ENCODE peak calls at places on chromosomes 2 and 18, in eight cellular contexts. O is hypothalamus; Y is NCI-H774; Z is T1000; U is stimulated activated CD4-positive, alpha-beta T cell treated with anti-CD3 and anti-CD28 coated beads, Interleukin-15, amount 100 ng/mL, for 24 hours; K is HEK293T; R is GM23248; A is cardiac fibroblast. D is an unnamed sample.

GRCh38 chr2:202339052-202339870 is 36.9 kb upstream of the BMPR2 start:
- DNase-seq in O (no peak), Y (peak; percentile 26), Z (no peak), U (no peak), K (no peak), R (peak; percentile 57), A (peak; percentile 61), D (peak; percentile 7)

GRCh38 chr2:238290079-238290478 is 1.7 kb upstream of the PER2 start:
- DNase-seq in O (peak; percentile 21), Y (peak; percentile 85), Z (no peak), U (peak; percentile 35), K (no peak), R (no peak), A (peak; percentile 71), D (no peak)

GRCh38 chr2:241035142-241035817 is 36.9 kb downstream of the SNED1 start:
- DNase-seq in O (no peak), Y (no peak), Z (no peak), U (no peak), K (no peak), R (no peak), A (no peak), D (no peak)

GRCh38 chr2:3173031-3173430 is 204.6 kb downstream of the EIPR1 start:
- DNase-seq in O (no peak), Y (no peak), Z (no peak), U (no peak), K (no peak), R (no peak), A (no peak), D (no peak)

GRCh38 chr2:150787353-150788098 is 300.1 kb upstream of the RND3 start:
- DNase-seq in O (no peak), Y (no peak), Z (no peak), U (no peak), K (no peak), R (no peak), A (no peak), D (no peak)

GRCh38 chr2:88865801-88866353 is 174.4 kb downstream of the RPIA start:
- DNase-seq in O (no peak), Y (no peak), Z (no peak), U (no peak), K (no peak), R (no peak), A (peak; percentile 13), D (no peak)

GRCh38 chr2:225891013-225891412 is 491.5 kb downstream of the NYAP2 start:
- DNase-seq in O (no peak), Y (no peak), Z (no peak), U (no peak), K (no peak), R (no peak), A (no peak), D (no peak)

GRCh38 chr2:26885651-26886329 is 37.9 kb downstream of the DPYSL5 start:
- DNase-seq in O (no peak), Y (no peak), Z (no peak), U (no peak), K (no peak), R (no peak), A (no peak), D (no peak)

GRCh38 chr2:223954401-223954800 is 2.9 kb upstream of the MRPL44 start:
- DNase-seq in O (no peak), Y (no peak), Z (peak; percentile 29), U (no peak), K (no peak), R (peak; percentile 86), A (peak; percentile 87), D (peak; percentile 76)

GRCh38 chr18:8778386-8778785 is 73.0 kb downstream of the MTCL1 start:
- DNase-seq in O (no peak), Y (no peak), Z (no peak), U (no peak), K (no peak), R (no peak), A (no peak), D (no peak)

GRCh38 chr2:40403233-40403841 is 48.6 kb downstream of the SLC8A1 start:
- DNase-seq in O (no peak), Y (no peak), Z (no peak), U (no peak), K (no peak), R (peak; percentile 95), A (peak; percentile 86), D (peak; percentile 89)

GRCh38 chr2:100948965-100949364 is 53.1 kb upstream of the RPL31 start:
- DNase-seq in O (no peak), Y (no peak), Z (no peak), U (no peak), K (no peak), R (no peak), A (no peak), D (no peak)

GRCh38 chr18:79476918-79477685 is 81.4 kb downstream of the NFATC1 start:
- DNase-seq in O (no peak), Y (no peak), Z (no peak), U (no peak), K (no peak), R (no peak), A (no peak), D (no peak)

GRCh38 chr2:367246-367645 is 79.4 kb upstream of the ALKAL2 start:
- DNase-seq in O (no peak), Y (no peak), Z (no peak), U (no peak), K (no peak), R (peak; percentile 3), A (no peak), D (no peak)

GRCh38 chr2:9497017-9497416 is 22.7 kb downstream of the IAH1 start:
- DNase-seq in O (no peak), Y (no peak), Z (no peak), U (peak; percentile 21), K (no peak), R (no peak), A (no peak), D (no peak)

GRCh38 chr18:59549797-59550516 is 147.3 kb downstream of the CCBE1 start:
- DNase-seq in O (no peak), Y (no peak), Z (no peak), U (no peak), K (no peak), R (no peak), A (peak; percentile 66), D (peak; percentile 21)